ENCODE peak calls at places on chromosome 4, in four cellular contexts. B, I, K and W are unnamed samples. For H3K9me3 and H3K4me1, the result is how much of the 10 kb centered on the place peaks cover.

GRCh38 chr4:127920521-127920920 is 39.8 kb downstream of the PLK4 start:
- DNase-seq in B (no peak), I (no peak), K (no peak), W (no peak)

GRCh38 chr4:58225460-58225859 is 1115.3 kb upstream of the IGFBP7 start:
- DNase-seq in B (no peak), I (no peak), K (no peak), W (no peak)

GRCh38 chr4:110953898-110954297 is 331.0 kb upstream of the PITX2 start:
- DNase-seq in B (no peak), I (no peak), K (no peak), W (no peak)

GRCh38 chr4:5773271-5773555 is 62.2 kb downstream of the EVC start:
- DNase-seq in B (peak), I (peak), K (no peak), W (peak)

GRCh38 chr4:113835005-113835404 is 73.5 kb upstream of the CAMK2D start:
- DNase-seq in B (peak), I (peak), K (peak), W (no peak)

GRCh38 chr4:124414641-124415040 is 297.9 kb downstream of the ANKRD50 start:
- DNase-seq in B (peak), I (peak), K (no peak), W (no peak)

GRCh38 chr4:142334931-142335330 is 511.2 kb downstream of the INPP4B start:
- DNase-seq in B (no peak), I (no peak), K (no peak), W (no peak)

GRCh38 chr4:6019316-6020263 is 1.4 kb upstream of the C4orf50 start:
- DNase-seq in B (peak), I (peak), K (peak), W (peak)

GRCh38 chr4:111748157-111748556 is 397.1 kb upstream of the FAM241A start:
- DNase-seq in B (no peak), I (no peak), K (no peak), W (peak)

GRCh38 chr4:26051278-26051677 is 137.3 kb downstream of the SMIM20 start:
- DNase-seq in B (no peak), I (no peak), K (no peak), W (no peak)

GRCh38 chr4:8920289-8920965 is 48.8 kb upstream of the HMX1 start:
- DNase-seq in B (no peak), I (no peak), K (no peak), W (no peak)

GRCh38 chr4:2818351-2818939 is 25.2 kb upstream of the ADD1 start:
- DNase-seq in B (peak), I (no peak), K (no peak), W (peak)

GRCh38 chr4:54505362-54505761 is 152.4 kb upstream of the KIT start:
- DNase-seq in B (no peak), I (no peak), K (no peak), W (no peak)

GRCh38 chr4:73765296-73765695 is 24.9 kb downstream of the CXCL8 start:
- DNase-seq in B (no peak), I (no peak), K (no peak), W (no peak)

GRCh38 chr4:103272174-103272573 is 74.0 kb upstream of the CENPE start:
- DNase-seq in B (no peak), I (no peak), K (no peak), W (no peak)

GRCh38 chr4:73922766-73923630 is 53.8 kb downstream of the CXCL1 start:
- DNase-seq in B (peak), I (peak), K (peak), W (no peak)

GRCh38 chr4:182145360-182145905 is 97.8 kb upstream of the TENM3 start:
- DNase-seq in B (no peak), I (peak), K (no peak), W (peak)

GRCh38 chr4:154618708-154619315 is 6.4 kb upstream of the FGG start:
- DNase-seq in B (peak), I (peak), K (peak), W (peak)

GRCh38 chr4:86218721-86219481 is 141.0 kb downstream of the MAPK10 start:
- DNase-seq in B (peak), I (peak), K (peak), W (no peak)

GRCh38 chr4:76463568-76463967 is 28.5 kb downstream of the SHROOM3 start:
- DNase-seq in B (no peak), I (no peak), K (no peak), W (no peak)

GRCh38 chr4:117447925-117448324 is 362.5 kb upstream of the TRAM1L1 start:
- DNase-seq in B (no peak), I (no peak), K (no peak), W (peak)

GRCh38 chr4:20219526-20219925 is 32.2 kb upstream of the SLIT2 start:
- DNase-seq in B (no peak), I (no peak), K (no peak), W (no peak)

GRCh38 chr4:78528327-78528726 is 23.2 kb upstream of the ANXA3 start:
- DNase-seq in B (peak), I (peak), K (no peak), W (no peak)

GRCh38 chr4:166816901-166817300 is 417.4 kb downstream of the SPOCK3 start:
- DNase-seq in B (peak), I (peak), K (no peak), W (no peak)

GRCh38 chr4:1255151-1255550 is 6.2 kb upstream of the CTBP1 start:
- DNase-seq in B (no peak), I (no peak), K (no peak), W (no peak)
- H3K9me3 ChIP-seq in B (under half), I (under half), K (under half), W (half or more)

GRCh38 chr4:1718095-1718850 is 2.9 kb downstream of the TMEM129 start:
- DNase-seq in B (no peak), I (no peak), K (no peak), W (no peak)
- H3K9ac ChIP-seq in B (no peak), I (no peak), K (no peak), W (no peak)

GRCh38 chr4:1204286-1204827 is 32.0 kb upstream of the SPON2 start:
- DNase-seq in B (no peak), I (no peak), K (no peak), W (no peak)
- H3K4me1 ChIP-seq in B (under half), I (under half), K (under half), W (under half)

GRCh38 chr4:33714971-33715370 is 2529.3 kb downstream of the ARAP2 start:
- DNase-seq in B (no peak), I (no peak), K (no peak), W (no peak)

DNA sequence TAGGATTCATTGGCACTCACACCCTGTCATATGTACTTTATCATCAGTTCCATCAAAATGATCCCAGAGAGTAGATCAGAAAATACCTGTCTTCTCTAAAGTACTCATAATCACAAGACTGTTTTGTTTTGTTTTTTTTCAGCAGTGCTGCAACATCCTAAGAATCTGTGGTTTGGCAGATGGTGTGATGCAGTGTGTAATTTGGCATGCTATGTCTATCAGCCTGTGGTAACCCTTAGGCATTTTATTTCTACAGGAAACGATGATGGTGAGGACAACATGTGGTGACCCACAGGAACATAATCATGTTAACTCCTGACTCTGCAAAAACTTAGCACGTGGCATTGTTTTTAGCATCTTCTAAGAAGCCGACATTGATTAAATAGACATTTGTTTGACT is 2528.3 kb downstream of the ARAP2 start:
- DNase-seq in B (peak), I (peak), K (no peak), W (no peak)
- H3K9me3 ChIP-seq in B (under half), I (under half), K (under half), W (under half)

GRCh38 chr4:169658196-169658595 is 37.8 kb downstream of the CLCN3 start:
- DNase-seq in B (no peak), I (no peak), K (peak), W (no peak)

GRCh38 chr4:169660929-169661328 is 40.6 kb downstream of the CLCN3 start:
- DNase-seq in B (no peak), I (no peak), K (no peak), W (no peak)

GRCh38 chr4:169657470-169658107 is 37.2 kb downstream of the CLCN3 start:
- DNase-seq in B (no peak), I (no peak), K (no peak), W (no peak)

GRCh38 chr4:169659736-169660670 is 39.6 kb downstream of the CLCN3 start:
- DNase-seq in B (peak), I (peak), K (peak), W (peak)

DNA sequence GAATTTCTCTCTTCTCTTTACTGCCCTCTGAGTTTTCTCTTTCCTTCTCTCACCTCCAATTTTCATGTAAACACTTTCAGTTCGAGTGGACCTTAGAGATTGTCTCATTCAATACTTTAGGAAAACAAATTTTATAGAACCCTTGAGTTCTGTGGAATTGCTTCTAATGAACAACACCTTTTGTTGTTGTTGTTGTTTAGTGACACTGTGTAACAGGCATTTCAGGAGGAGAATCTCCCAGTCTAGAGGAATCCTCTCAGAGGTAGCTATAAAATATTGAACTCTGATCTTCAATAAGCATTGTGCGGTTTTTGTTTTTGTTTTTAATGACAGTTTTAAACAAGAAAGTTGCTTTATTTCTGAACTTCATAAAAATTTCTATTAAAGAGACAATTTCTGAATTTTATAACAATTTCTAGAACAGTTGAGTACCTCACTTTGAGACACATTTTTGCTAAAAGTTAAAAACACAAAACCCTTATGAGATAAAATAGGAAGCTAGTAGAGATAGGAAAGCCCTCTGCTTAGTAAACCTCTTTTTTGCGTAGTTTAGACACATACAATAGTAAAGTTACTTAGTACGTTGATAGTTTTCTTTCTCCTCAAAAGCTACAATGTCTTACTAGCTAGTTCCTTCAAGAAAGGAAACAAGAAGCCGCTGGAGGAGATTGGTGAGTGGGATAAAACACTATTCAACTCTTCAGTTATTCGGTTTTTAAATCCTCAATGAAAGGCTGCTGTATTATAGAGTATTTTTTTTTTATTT is 38.8 kb downstream of the CLCN3 start:
- DNase-seq in B (peak), I (no peak), K (no peak), W (no peak)
- H3K9ac ChIP-seq in B (peak), I (peak), K (peak), W (peak)